ENCODE peak calls at places on chromosomes 16 and 17, in eight cellular contexts. W is Jurkat, Clone E6-1; D is Panc1; M is T follicular helper cell; R is NCI-H345; C is stimulated activated CD4-positive, alpha-beta T cell treated with anti-CD3 and anti-CD28 coated beads, Interleukin-2, amount 100 ng/mL, for 24 hours; O is endothelial cell of umbilical vein; G is left lobe of liver. U is an unnamed sample.

GRCh38 chr17:29103341-29103740 is 60.4 kb downstream of the PIPOX start:
- DNase-seq in W (no peak), D (no peak), M (no peak), R (no peak), C (no peak), O (no peak), G (no peak), U (no peak)

GRCh38 chr16:86768999-86769398 is 190.7 kb downstream of the FOXL1 start:
- DNase-seq in W (no peak), D (no peak), M (no peak), R (no peak), C (no peak), O (peak; percentile 76), G (peak; percentile 78), U (no peak)

GRCh38 chr17:45414997-45415881 is 17.4 kb downstream of the ARHGAP27 start:
- DNase-seq in W (no peak), D (no peak), M (no peak), R (no peak), C (no peak), O (no peak), G (no peak), U (no peak)

GRCh38 chr17:82561429-82562035 is 42.0 kb downstream of the FOXK2 start:
- DNase-seq in W (no peak), D (no peak), M (no peak), R (no peak), C (no peak), O (no peak), G (no peak), U (no peak)

GRCh38 chr17:60630352-60630751 is 30.4 kb downstream of the PPM1D start:
- DNase-seq in W (no peak), D (no peak), M (no peak), R (no peak), C (no peak), O (peak; percentile 89), G (no peak), U (no peak)

GRCh38 chr16:79098897-79099296 is 501.6 kb downstream of the MAF start:
- DNase-seq in W (no peak), D (no peak), M (no peak), R (no peak), C (no peak), O (no peak), G (no peak), U (peak; percentile 5)

GRCh38 chr17:13520899-13521572 is 80.7 kb downstream of the HS3ST3A1 start:
- DNase-seq in W (no peak), D (no peak), M (no peak), R (no peak), C (no peak), O (no peak), G (no peak), U (no peak)

GRCh38 chr17:2689411-2690164 is 22.0 kb downstream of the CLUH start:
- DNase-seq in W (no peak), D (no peak), M (no peak), R (no peak), C (no peak), O (no peak), G (peak; percentile 51), U (no peak)

GRCh38 chr17:78665952-78666920 is 89.0 kb upstream of the DNAH17 start:
- DNase-seq in W (peak; percentile 99), D (no peak), M (peak; percentile 40), R (no peak), C (peak; percentile 47), O (peak; percentile 94), G (no peak), U (no peak)

GRCh38 chr17:39563476-39563875 is 44.2 kb downstream of the NEUROD2 start:
- DNase-seq in W (no peak), D (no peak), M (no peak), R (no peak), C (no peak), O (peak; percentile 14), G (no peak), U (peak; percentile 76)